ENCODE peak calls at places on chromosomes 12 and 14, in nine cellular contexts. Y is NCI-H1105 treated with DMSO at 0.1 percent for 48 hours; V is progenitor cell of endocrine pancreas; C is naive thymus-derived CD8-positive, alpha-beta T cell; Z is T-helper 17 cell; L is epithelial cell of esophagus; E is choroid plexus epithelial cell; F is HEK293T; S is endothelial cell. O is an unnamed sample.
A peak's percentile ranks its signal among the peaks of the same experiment; 100 is the strongest.

GRCh38 chr14:91352696-91353692 is 64.6 kb downstream of the CCDC88C start:
- DNase-seq in C (no peak), V (no peak), L (no peak), Z (no peak), Y (no peak), E (no peak), S (no peak), F (no peak), O (peak; percentile 40)

GRCh38 chr12:91127296-91127695 is 16.0 kb upstream of the LUM start:
- DNase-seq in S (no peak), Y (no peak), F (no peak), L (no peak), C (no peak), Z (no peak), E (no peak), V (no peak), O (no peak)

GRCh38 chr12:102204025-102204424 is 6.4 kb upstream of the PMCH start:
- DNase-seq in C (no peak), S (no peak), Z (no peak), Y (no peak), F (no peak), E (no peak), L (no peak), V (no peak), O (no peak)

GRCh38 chr14:60175255-60175902 is 10.2 kb upstream of the DHRS7 start:
- DNase-seq in S (no peak), Z (no peak), C (no peak), Y (no peak), L (peak; percentile 94), F (no peak), V (no peak), E (no peak), O (no peak)

GRCh38 chr12:57983150-57983857 is 41.9 kb downstream of the ATP23 start:
- DNase-seq in Z (no peak), Y (peak; percentile 20), V (no peak), L (peak; percentile 68), S (peak; percentile 55), F (peak; percentile 18), C (no peak), E (peak; percentile 86), O (peak; percentile 47)

GRCh38 chr12:112381421-112381897 is 772 bp downstream of the HECTD4 start:
- DNase-seq in C (peak; percentile 26), F (peak; percentile 45), Y (peak; percentile 39), L (peak; percentile 18), Z (peak; percentile 34), V (no peak), S (no peak), E (peak; percentile 13), O (peak; percentile 68)

GRCh38 chr14:58408681-58409080 is 13.0 kb downstream of the TOMM20L start:
- DNase-seq in L (no peak), E (no peak), Z (no peak), V (no peak), C (no peak), Y (no peak), S (no peak), F (no peak), O (no peak)

GRCh38 chr12:65170245-65170881 is 980 bp downstream of the LEMD3 start:
- DNase-seq in L (peak; percentile 88), Z (peak; percentile 59), Y (peak; percentile 47), S (peak; percentile 60), F (peak; percentile 70), E (peak; percentile 54), C (peak; percentile 50), V (peak; percentile 24), O (peak; percentile 59)

GRCh38 chr12:6615802-6616201 is 8.6 kb upstream of the CHD4 start:
- DNase-seq in F (no peak), Y (no peak), L (no peak), V (no peak), C (no peak), S (no peak), E (no peak), Z (no peak), O (no peak)

GRCh38 chr14:79186523-79186922 is 1016.4 kb downstream of the NRXN3 start:
- DNase-seq in E (peak; percentile 45), V (no peak), Y (no peak), S (no peak), C (no peak), L (no peak), Z (no peak), F (no peak), O (no peak)

GRCh38 chr12:57606399-57606798 is 1.8 kb downstream of the DTX3 start:
- DNase-seq in E (no peak), L (no peak), C (no peak), Z (no peak), V (no peak), S (no peak), Y (no peak), F (no peak), O (no peak)

GRCh38 chr12:131196220-131196619 is 242.5 kb downstream of the ADGRD1 start:
- DNase-seq in Z (no peak), L (no peak), C (no peak), E (no peak), S (no peak), V (no peak), F (no peak), Y (no peak), O (no peak)

GRCh38 chr12:1989111-1989510 is 15.1 kb downstream of the DCP1B start:
- DNase-seq in E (no peak), V (no peak), Y (no peak), Z (no peak), F (no peak), S (no peak), C (no peak), L (no peak), O (no peak)